ENCODE peak calls at places on chromosomes 3 and 15, in seven cellular contexts. W is mammary epithelial cell; Q is lung; O is CD8-positive, alpha-beta T cell; J is choroid plexus epithelial cell; S is astrocyte of the spinal cord; L is GM12864. Y is an unnamed sample.

GRCh38 chr3:125213946-125214542 is 1.5 kb upstream of the SLC12A8 start:
- DNase-seq in W (no peak), Q (no peak), O (no peak), J (no peak), S (peak), L (no peak), Y (no peak)

GRCh38 chr3:115448856-115449255 is 174.5 kb upstream of the GAP43 start:
- DNase-seq in W (no peak), Q (no peak), O (no peak), J (peak), S (no peak), L (no peak), Y (no peak)

GRCh38 chr3:192122832-192123594 is 604.3 kb downstream of the FGF12 start:
- DNase-seq in W (no peak), Q (no peak), O (no peak), J (no peak), S (peak), L (peak), Y (peak)

GRCh38 chr3:179769411-179770247 is 116.8 kb downstream of the USP13 start:
- DNase-seq in W (no peak), Q (no peak), O (no peak), J (peak), S (no peak), L (no peak), Y (no peak)

GRCh38 chr3:104273046-104273649 is 1093.6 kb upstream of the ALCAM start:
- DNase-seq in W (peak), Q (no peak), O (no peak), J (peak), S (peak), L (no peak), Y (peak)

GRCh38 chr3:59108091-59108815 is 58.4 kb upstream of the CFAP20DC start:
- DNase-seq in W (peak), Q (no peak), O (no peak), J (peak), S (no peak), L (no peak), Y (no peak)

GRCh38 chr15:68407141-68407885 is 24.6 kb downstream of the ITGA11 start:
- DNase-seq in W (no peak), Q (no peak), O (no peak), J (no peak), S (no peak), L (no peak), Y (no peak)

GRCh38 chr15:59222106-59222505 is 15.5 kb downstream of the LDHAL6B start:
- DNase-seq in W (peak), Q (no peak), O (no peak), J (peak), S (peak), L (no peak), Y (no peak)

GRCh38 chr3:99637041-99637380 is 1.4 kb upstream of the COL8A1 start:
- DNase-seq in W (peak), Q (no peak), O (no peak), J (peak), S (no peak), L (no peak), Y (no peak)

GRCh38 chr3:132654190-132654589 is 5.4 kb downstream of the ACAD11 start:
- DNase-seq in W (no peak), Q (no peak), O (no peak), J (no peak), S (no peak), L (no peak), Y (no peak)

GRCh38 chr15:40594429-40594836 is 384 bp downstream of the KNL1 start:
- DNase-seq in W (peak), Q (peak), O (peak), J (peak), S (peak), L (no peak), Y (peak)

GRCh38 chr3:36804295-36805055 is 40.1 kb upstream of the DCLK3 start:
- DNase-seq in W (no peak), Q (no peak), O (no peak), J (no peak), S (no peak), L (no peak), Y (no peak)

GRCh38 chr3:16319307-16319706 is 54.3 kb downstream of the OXNAD1 start:
- DNase-seq in W (no peak), Q (no peak), O (peak), J (no peak), S (no peak), L (peak), Y (peak)

GRCh38 chr3:132726341-132726823 is 4.2 kb upstream of the NPHP3 start:
- DNase-seq in W (peak), Q (no peak), O (no peak), J (peak), S (peak), L (no peak), Y (peak)

GRCh38 chr3:46884427-46884826 is 6.9 kb downstream of the PTH1R start:
- DNase-seq in W (no peak), Q (no peak), O (no peak), J (no peak), S (no peak), L (no peak), Y (no peak)

GRCh38 chr3:46883252-46884185 is 6.0 kb downstream of the PTH1R start:
- DNase-seq in W (no peak), Q (no peak), O (no peak), J (peak), S (no peak), L (no peak), Y (no peak)

GRCh38 chr3:46882377-46883015 is 5.0 kb downstream of the PTH1R start:
- DNase-seq in W (no peak), Q (no peak), O (no peak), J (peak), S (peak), L (no peak), Y (peak)

GRCh38 chr3:46885612-46886011 is 8.1 kb downstream of the PTH1R start:
- DNase-seq in W (no peak), Q (no peak), O (no peak), J (no peak), S (no peak), L (no peak), Y (no peak)

GRCh38 chr3:46884929-46885328 is 7.4 kb downstream of the PTH1R start:
- DNase-seq in W (no peak), Q (no peak), O (no peak), J (no peak), S (no peak), L (no peak), Y (no peak)
- H3K4me3 ChIP-seq in W (no peak), Q (no peak), O (no peak), J (no peak), S (no peak), L (no peak), Y (no peak)

DNA sequence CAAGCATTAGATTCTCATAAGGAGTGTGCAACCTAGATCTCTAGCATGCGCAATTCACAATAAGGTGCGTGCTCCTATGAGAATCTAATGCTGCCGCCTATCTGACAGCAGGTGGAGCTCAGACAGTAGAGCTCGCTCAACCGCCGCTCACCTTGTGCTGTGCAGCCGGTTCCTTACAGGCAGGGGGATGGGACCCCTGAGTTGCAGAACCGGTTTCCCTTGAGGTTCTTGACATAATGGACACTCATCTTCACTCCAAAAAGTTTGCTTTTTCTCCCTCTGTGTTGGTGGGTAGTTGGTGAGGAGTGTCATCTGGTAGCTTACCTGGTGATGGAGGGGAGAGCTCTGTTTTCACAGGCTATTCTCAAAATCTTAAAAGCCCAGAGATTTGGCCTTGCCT is 324.0 kb upstream of the TBL1XR1 start:
- DNase-seq in W (no peak), Q (peak), O (no peak), J (no peak), S (no peak), L (no peak), Y (no peak)
- TF ChIP-seq CTCF in W (no peak), Q (no peak), O (no peak), J (no peak), S (no peak), L (no peak), Y (no peak)

GRCh38 chr3:116886202-116886893 is 176.8 kb downstream of the TUSC7 start:
- DNase-seq in W (no peak), Q (no peak), O (no peak), J (no peak), S (no peak), L (peak), Y (peak)
- H3K4me3 ChIP-seq in W (no peak), Q (no peak), O (no peak), J (no peak), S (no peak), L (no peak), Y (no peak)

GRCh38 chr3:137511655-137512054 is 252.5 kb upstream of the SOX14 start:
- DNase-seq in W (no peak), Q (no peak), O (no peak), J (no peak), S (no peak), L (no peak), Y (no peak)
- TF ChIP-seq CTCF in W (no peak), Q (no peak), O (no peak), J (no peak), S (no peak), L (no peak), Y (peak)

DNA sequence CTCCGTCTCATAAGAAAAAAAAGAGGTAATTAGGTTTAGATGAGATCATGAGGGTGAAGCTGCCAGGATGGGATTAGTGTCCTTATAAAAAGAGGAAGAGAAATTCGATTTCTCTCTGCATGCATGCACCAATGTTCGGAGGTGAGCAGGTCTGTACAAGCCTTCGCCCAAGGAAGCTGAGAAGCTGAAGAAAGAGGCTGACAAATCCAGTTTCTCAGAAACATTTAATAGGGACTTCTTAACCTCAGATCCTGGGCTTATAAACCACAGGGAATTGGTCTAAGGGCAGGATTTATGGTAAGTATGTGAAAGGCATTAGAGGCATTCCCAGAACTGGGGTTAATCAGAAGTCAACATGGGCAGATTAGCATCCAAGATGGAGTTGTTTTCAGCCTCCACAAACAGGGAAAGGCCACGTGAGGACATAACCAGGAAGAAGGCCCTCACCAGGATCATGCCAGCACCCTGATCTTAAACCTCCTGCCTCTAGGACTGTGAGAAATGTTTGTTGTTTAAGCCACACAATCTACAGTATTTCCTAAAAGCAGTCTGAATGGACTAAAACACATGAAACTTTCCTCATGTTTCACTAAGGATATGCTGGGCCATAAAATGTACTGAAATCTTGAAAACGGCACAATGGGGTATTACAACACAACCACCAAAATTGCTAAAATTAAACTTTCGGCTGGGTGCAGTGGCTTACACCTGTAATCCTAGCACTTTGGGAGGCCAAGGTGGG is 11.3 kb downstream of the SHISA5 start:
- DNase-seq in W (peak), Q (no peak), O (no peak), J (no peak), S (no peak), L (no peak), Y (peak)
- H3K4me3 ChIP-seq in W (no peak), Q (no peak), O (no peak), J (no peak), S (no peak), L (no peak), Y (no peak)

DNA sequence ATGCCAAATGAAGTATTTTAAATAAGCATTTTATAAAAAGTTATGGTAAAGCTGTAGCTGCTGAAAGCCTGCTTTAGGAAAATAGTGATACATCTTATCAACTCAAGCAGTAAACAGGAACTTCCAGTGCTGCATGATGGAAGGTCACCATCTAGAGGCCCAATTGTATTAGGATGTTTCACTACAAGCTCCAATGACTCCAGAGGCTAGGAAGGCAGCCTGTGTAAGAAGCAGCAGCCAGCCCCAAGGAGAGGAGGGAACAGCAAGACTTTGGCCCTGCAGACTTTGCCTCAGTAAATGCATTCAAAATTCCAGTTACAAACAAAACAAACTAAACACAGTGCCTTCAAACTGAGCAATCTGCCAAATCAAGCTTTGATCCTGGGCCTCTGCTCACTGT is 32.1 kb downstream of the ILDR1 start:
- DNase-seq in W (no peak), Q (no peak), O (no peak), J (no peak), S (no peak), L (no peak), Y (no peak)
- TF ChIP-seq CTCF in W (peak), Q (no peak), O (no peak), J (no peak), S (no peak), L (no peak), Y (no peak)

GRCh38 chr15:83747050-83747717 is 93.3 kb downstream of the ADAMTSL3 start:
- DNase-seq in W (peak), Q (no peak), O (no peak), J (peak), S (no peak), L (no peak), Y (peak)

GRCh38 chr15:83746231-83746630 is 92.3 kb downstream of the ADAMTSL3 start:
- DNase-seq in W (peak), Q (no peak), O (no peak), J (no peak), S (no peak), L (no peak), Y (no peak)

GRCh38 chr15:83745771-83746170 is 91.8 kb downstream of the ADAMTSL3 start:
- DNase-seq in W (no peak), Q (no peak), O (no peak), J (no peak), S (no peak), L (no peak), Y (no peak)

DNA sequence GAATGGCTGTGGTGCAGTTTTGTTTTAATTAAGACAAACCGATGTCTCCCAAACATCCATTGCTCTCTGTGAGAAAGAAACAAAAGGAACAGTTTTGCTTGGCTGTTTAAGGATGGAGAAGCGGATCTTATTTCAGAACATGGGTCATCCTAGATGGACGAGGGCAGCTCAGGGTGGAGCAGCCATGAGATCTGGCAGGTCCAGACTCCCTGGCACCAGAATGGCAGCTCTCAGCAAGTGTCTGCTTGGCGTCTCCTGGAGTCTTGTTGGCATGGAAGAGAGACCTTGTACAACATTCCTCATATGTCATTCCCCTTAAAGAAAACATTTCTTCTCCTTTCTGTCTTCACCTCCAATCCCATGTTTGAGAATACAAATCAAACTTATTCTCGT is 93.8 kb downstream of the ADAMTSL3 start:
- DNase-seq in W (no peak), Q (no peak), O (no peak), J (no peak), S (no peak), L (no peak), Y (no peak)
- H3K4me3 ChIP-seq in W (no peak), Q (no peak), O (no peak), J (no peak), S (no peak), L (no peak), Y (no peak)

GRCh38 chr3:31346542-31346979 is 186.2 kb upstream of the STT3B start:
- DNase-seq in W (no peak), Q (no peak), O (no peak), J (no peak), S (no peak), L (no peak), Y (no peak)

GRCh38 chr3:31345581-31345980 is 187.1 kb upstream of the STT3B start:
- DNase-seq in W (no peak), Q (no peak), O (no peak), J (no peak), S (no peak), L (no peak), Y (no peak)

GRCh38 chr3:31343075-31343474 is 189.7 kb upstream of the STT3B start:
- DNase-seq in W (no peak), Q (no peak), O (no peak), J (no peak), S (peak), L (no peak), Y (no peak)

GRCh38 chr3:31341130-31341529 is 191.6 kb upstream of the STT3B start:
- DNase-seq in W (no peak), Q (no peak), O (no peak), J (no peak), S (no peak), L (no peak), Y (no peak)
- TF ChIP-seq CTCF in W (peak), Q (no peak), O (no peak), J (peak), S (no peak), L (no peak), Y (no peak)